ENCODE peak calls at places on chromosomes 2 and 18, in seven cellular contexts. U is esophagus muscularis mucosa, H is GM12865, W is colonic mucosa, L is astrocyte of the spinal cord, S is dorsolateral prefrontal cortex, B is AG09309. D is an unnamed sample.
A peak's percentile ranks its signal among the peaks of the same experiment; 100 is the strongest.

GRCh38 chr2:217713395-217714267 is 289.2 kb downstream of the TNS1 start:
- DNase-seq in L (peak; percentile 65), B (no peak), U (peak; percentile 96), W (peak; percentile 77), S (peak; percentile 84), H (peak; percentile 63), D (peak; percentile 41)

GRCh38 chr18:46867471-46868170 is 49.7 kb downstream of the PIAS2 start:
- DNase-seq in S (no peak), L (no peak), W (no peak), B (no peak), H (no peak), U (no peak), D (no peak)

GRCh38 chr2:170423919-170424318 is 246.0 kb downstream of the MYO3B start:
- DNase-seq in B (no peak), L (no peak), S (no peak), H (no peak), W (no peak), U (no peak), D (no peak)

GRCh38 chr18:51078026-51078425 is 48.0 kb downstream of the SMAD4 start:
- DNase-seq in U (no peak), H (no peak), B (no peak), S (no peak), L (no peak), W (no peak), D (no peak)

GRCh38 chr2:73992036-73992435 is 7.3 kb downstream of the TET3 start:
- DNase-seq in U (no peak), H (no peak), L (no peak), B (no peak), S (no peak), W (no peak), D (no peak)

GRCh38 chr2:157895531-157895930 is 19.4 kb upstream of the ACVR1 start:
- DNase-seq in L (no peak), H (no peak), U (no peak), W (no peak), B (no peak), S (no peak), D (no peak)

GRCh38 chr2:232200195-232200594 is 178.4 kb upstream of the ALPP start:
- DNase-seq in U (no peak), S (no peak), W (no peak), H (no peak), B (no peak), L (no peak), D (no peak)

GRCh38 chr2:128789776-128790455 is 471.2 kb upstream of the HS6ST1 start:
- DNase-seq in L (no peak), U (no peak), H (no peak), B (no peak), W (peak; percentile 2), S (no peak), D (no peak)

GRCh38 chr2:231908584-231908983 is 17.6 kb downstream of the NPPC start:
- DNase-seq in H (no peak), W (no peak), S (no peak), B (no peak), U (no peak), L (no peak), D (no peak)

GRCh38 chr2:194962254-194962653 is 694.8 kb upstream of the SLC39A10 start:
- DNase-seq in L (no peak), B (no peak), H (no peak), W (no peak), U (no peak), S (no peak), D (no peak)

GRCh38 chr2:73243884-73244570 is 9.9 kb downstream of the CCT7 start:
- DNase-seq in L (peak; percentile 65), U (no peak), H (no peak), S (no peak), B (peak; percentile 62), W (no peak), D (peak; percentile 44)

GRCh38 chr2:170928036-170928823 is 823 bp upstream of the GORASP2 start:
- DNase-seq in H (peak; percentile 28), L (peak; percentile 6), S (peak; percentile 30), B (no peak), U (no peak), W (peak; percentile 27), D (no peak)

GRCh38 chr2:115610888-115611287 is 1168.4 kb downstream of the DPP10 start:
- DNase-seq in U (no peak), W (no peak), B (no peak), S (no peak), L (no peak), H (no peak), D (no peak)

GRCh38 chr2:205403244-205403845 is 279.0 kb upstream of the NRP2 start:
- DNase-seq in S (no peak), W (no peak), U (no peak), H (no peak), L (peak; percentile 72), B (peak; percentile 49), D (no peak)

GRCh38 chr18:61435064-61435652 is 101.9 kb downstream of the CDH20 start:
- DNase-seq in L (no peak), W (no peak), U (no peak), B (no peak), S (no peak), H (peak; percentile 22), D (no peak)

GRCh38 chr2:212898011-212898410 is 253.4 kb downstream of the IKZF2 start:
- DNase-seq in L (no peak), S (no peak), H (no peak), U (no peak), B (peak; percentile 82), W (no peak), D (no peak)

GRCh38 chr2:144937899-144938298 is 418.0 kb upstream of the ZEB2 start:
- DNase-seq in U (no peak), L (peak; percentile 49), S (no peak), H (no peak), B (no peak), W (no peak), D (no peak)

GRCh38 chr2:201520201-201520600 is 68.7 kb downstream of the STRADB start:
- DNase-seq in B (no peak), S (no peak), H (no peak), L (no peak), U (no peak), W (no peak), D (no peak)

GRCh38 chr18:34795070-34795740 is 85.1 kb downstream of the DTNA start:
- DNase-seq in S (no peak), U (no peak), H (no peak), L (no peak), W (no peak), B (no peak), D (no peak)

GRCh38 chr2:241007880-241008710 is 9.7 kb downstream of the SNED1 start:
- DNase-seq in H (no peak), W (no peak), L (no peak), U (peak; percentile 91), B (no peak), S (peak; percentile 25), D (no peak)

GRCh38 chr2:234290671-234291070 is 206.2 kb downstream of the ARL4C start:
- DNase-seq in W (no peak), B (no peak), H (peak; percentile 93), U (no peak), L (no peak), S (no peak), D (no peak)

GRCh38 chr2:226452768-226453167 is 346.9 kb downstream of the IRS1 start:
- DNase-seq in U (no peak), B (no peak), S (no peak), L (no peak), H (no peak), W (no peak), D (no peak)

GRCh38 chr2:158497486-158497885 is 40.7 kb downstream of the PKP4 start:
- DNase-seq in U (no peak), L (peak; percentile 26), B (no peak), W (no peak), S (no peak), H (no peak), D (no peak)

DNA sequence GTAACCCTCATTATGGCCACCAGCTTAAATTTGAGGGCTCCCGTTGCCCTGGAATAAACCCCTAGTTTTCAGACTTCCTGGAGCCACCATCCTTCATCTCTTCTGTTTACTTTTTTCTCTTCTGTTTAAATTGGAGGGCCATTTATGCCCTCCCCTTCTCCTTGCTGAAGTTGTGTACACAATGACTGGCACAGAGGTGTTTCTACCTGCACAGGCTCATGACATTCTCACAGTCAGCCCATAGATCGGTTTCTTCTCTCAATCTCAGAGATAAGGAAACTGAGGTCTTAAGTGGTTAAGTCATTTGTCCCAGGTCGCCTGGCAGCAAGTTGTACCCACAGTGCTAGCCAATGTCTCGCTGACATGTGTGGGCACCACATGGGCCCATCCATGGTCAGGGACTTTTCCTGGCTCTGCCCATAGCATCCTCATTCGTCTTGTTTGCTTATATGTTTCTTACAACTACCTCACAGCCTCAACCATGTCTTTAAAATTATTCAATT is 66.2 kb upstream of the ST3GAL5 start:
- DNase-seq in U (no peak), S (no peak), H (no peak), B (no peak), L (no peak), W (no peak), D (no peak)
- H3K4me3 ChIP-seq in U (no peak overlapping the region), S (no peak overlapping the region), H (no peak overlapping the region), B (no peak overlapping the region), L (no peak overlapping the region), W (no peak overlapping the region), D (no peak overlapping the region)

DNA sequence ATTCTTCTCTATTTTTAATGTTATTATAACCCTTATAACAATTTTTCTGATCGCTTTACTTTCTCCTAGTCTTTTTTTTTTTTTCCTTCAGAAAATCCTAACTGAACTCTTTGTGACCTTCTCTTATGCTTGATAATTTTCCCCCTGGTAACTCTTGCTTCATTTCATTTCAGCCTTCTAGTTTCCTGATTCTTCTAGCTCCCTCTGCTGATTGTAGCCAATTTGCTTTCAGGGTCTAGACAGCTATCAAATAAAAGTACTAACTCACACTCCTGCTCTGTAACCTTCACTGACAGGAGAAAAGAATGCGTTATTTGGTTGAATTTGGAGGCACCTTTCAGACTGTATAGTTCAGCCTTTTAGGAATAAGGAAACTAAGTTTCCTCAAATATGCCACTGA is 99.5 kb downstream of the RBM43 start:
- DNase-seq in W (no peak), S (no peak), B (peak; percentile 35), L (peak; percentile 16), H (no peak), U (no peak), D (peak; percentile 19)
- TF ChIP-seq CTCF in W (no peak), S (peak; percentile 21), B (peak; percentile 59), L (peak; percentile 49), H (no peak), U (no peak), D (peak; percentile 27)

DNA sequence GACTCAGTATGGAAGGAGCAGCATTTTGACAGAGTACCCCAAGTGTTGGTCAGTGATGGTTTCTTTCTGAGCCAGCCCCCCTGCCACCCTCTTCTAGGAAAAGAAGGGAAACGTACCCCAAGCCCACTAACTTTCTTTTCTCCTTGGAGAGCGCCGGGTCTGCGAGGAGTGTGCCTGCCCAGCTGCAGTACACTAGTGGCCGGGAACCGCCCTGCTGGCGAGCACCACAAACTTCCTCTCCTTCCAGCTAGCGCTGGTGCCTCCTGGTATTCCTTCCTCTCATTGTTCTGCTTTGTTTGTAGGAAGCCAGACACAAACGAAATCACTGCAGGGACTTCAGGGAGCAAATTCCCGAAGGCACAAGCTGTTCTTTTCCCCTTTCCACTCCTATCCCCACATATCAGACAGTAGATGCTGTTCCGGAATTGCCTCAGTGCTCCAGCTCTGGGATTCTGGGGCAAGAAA is 1.8 kb downstream of the CCDC85A start:
- DNase-seq in B (no peak), L (peak; percentile 14), W (peak; percentile 38), H (no peak), U (peak; percentile 81), S (no peak), D (no peak)
- H3K4me3 ChIP-seq in B (peak overlapping the region; percentile 40), L (peak overlapping the region; percentile 37), W (peak overlapping the region; percentile 57), H (no peak overlapping the region), U (peak overlapping the region; percentile 63), S (peak overlapping the region; percentile 75), D (peak overlapping the region; percentile 43)

GRCh38 chr2:113041871-113042270 is 10.8 kb downstream of the IL36B start:
- DNase-seq in B (no peak), W (no peak), S (no peak), H (no peak), L (no peak), U (peak; percentile 80), D (no peak)
- TF ChIP-seq CTCF in B (no peak), W (no peak), S (no peak), H (peak; percentile 12), L (no peak), U (no peak), D (no peak)

D was measured in HFF-Myc.